ENCODE peak calls at places on chromosomes 12 and 14, in four cellular contexts. H, A, U and B are unnamed samples.

GRCh38 chr14:77580477-77580876 is 36.0 kb downstream of the SPTLC2 start:
- DNase-seq in A (no peak), U (no peak), H (no peak), B (no peak)

GRCh38 chr14:22482782-22483553 is 106.1 kb downstream of the DAD1 start:
- DNase-seq in U (no peak), H (peak; percentile 31), A (no peak), B (no peak)

GRCh38 chr14:89638888-89639287 is 221.9 kb upstream of the FOXN3 start:
- DNase-seq in H (no peak), A (no peak), U (no peak), B (no peak)

GRCh38 chr12:49796155-49796554 is 32.1 kb downstream of the NCKAP5L start:
- DNase-seq in U (no peak), A (no peak), H (no peak), B (no peak)

GRCh38 chr14:58077621-58078020 is 74.4 kb downstream of the ARMH4 start:
- DNase-seq in U (no peak), H (no peak), A (no peak), B (no peak)

GRCh38 chr12:113983777-113984448 is 17.8 kb upstream of the RBM19 start:
- DNase-seq in A (no peak), H (no peak), U (no peak), B (no peak)

GRCh38 chr14:28785096-28785952 is 18.7 kb downstream of the FOXG1 start:
- DNase-seq in A (no peak), U (no peak), H (no peak), B (peak; percentile 61)

GRCh38 chr12:124650912-124651311 is 83.5 kb upstream of the NCOR2 start:
- DNase-seq in H (no peak), U (no peak), A (no peak), B (no peak)

GRCh38 chr12:73699318-73699717 is 838.3 kb upstream of the ATXN7L3B start:
- DNase-seq in A (no peak), H (no peak), U (no peak), B (no peak)

GRCh38 chr12:103908877-103909276 is 21.3 kb upstream of the HSP90B1 start:
- DNase-seq in U (no peak), H (no peak), A (no peak), B (no peak)

DNA sequence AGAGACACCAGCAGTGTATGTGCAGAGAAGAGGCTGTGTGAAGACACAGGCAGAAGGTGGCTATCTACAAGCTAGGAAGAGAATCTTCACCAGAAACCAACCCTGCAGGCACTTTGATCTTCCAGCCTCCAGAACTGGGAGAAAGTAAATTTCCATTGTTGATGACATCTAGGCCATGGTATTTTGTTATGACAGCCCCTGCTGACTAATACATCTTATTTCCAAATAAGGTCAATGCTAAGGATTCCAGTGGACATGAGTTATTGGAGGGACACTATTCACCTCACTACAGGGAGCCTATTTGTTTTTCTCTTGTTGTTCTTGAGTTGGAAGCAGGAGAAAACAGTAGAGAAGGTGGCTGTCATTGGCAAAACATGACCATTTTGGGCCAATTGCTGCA is 88.5 kb upstream of the RIN3 start:
- DNase-seq in U (no peak), H (no peak), A (no peak), B (no peak)
- TF ChIP-seq SPI1 in U (no peak), H (no peak), A (no peak), B (no peak)

GRCh38 chr12:69838086-69838440 is 13.0 kb downstream of the MYRFL start:
- DNase-seq in U (no peak), A (no peak), H (no peak), B (no peak)

GRCh38 chr12:69843653-69844052 is 18.6 kb downstream of the MYRFL start:
- DNase-seq in H (no peak), U (no peak), A (no peak), B (no peak)

GRCh38 chr12:69844416-69844815 is 19.4 kb downstream of the MYRFL start:
- DNase-seq in A (no peak), H (no peak), U (no peak), B (no peak)

GRCh38 chr12:69837191-69838085 is 12.4 kb downstream of the MYRFL start:
- DNase-seq in H (peak; percentile 27), U (no peak), A (no peak), B (no peak)

DNA sequence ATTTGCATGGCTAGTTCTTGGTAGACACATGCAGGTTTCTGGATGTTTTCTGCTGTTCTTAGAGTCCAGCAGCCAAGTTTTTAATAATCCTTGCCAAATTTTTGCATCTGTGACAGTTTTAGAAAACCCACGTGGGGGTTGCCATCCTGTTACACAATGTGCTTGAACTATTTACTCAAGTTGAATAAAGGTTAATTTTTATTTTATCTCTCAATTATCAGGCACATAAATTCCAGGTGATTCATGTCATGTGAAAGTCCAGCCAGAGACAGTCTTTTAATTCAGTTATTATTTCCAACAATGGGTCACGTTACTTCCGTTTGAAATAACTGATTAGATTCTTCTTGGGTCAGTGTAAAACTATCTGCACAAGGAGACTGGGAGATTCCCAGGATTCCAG is 15.7 kb downstream of the MYRFL start:
- DNase-seq in H (no peak), U (no peak), A (no peak), B (no peak)
- TF ChIP-seq POLR2AphosphoS5 in H (no peak), U (no peak), A (no peak), B (no peak)

DNA sequence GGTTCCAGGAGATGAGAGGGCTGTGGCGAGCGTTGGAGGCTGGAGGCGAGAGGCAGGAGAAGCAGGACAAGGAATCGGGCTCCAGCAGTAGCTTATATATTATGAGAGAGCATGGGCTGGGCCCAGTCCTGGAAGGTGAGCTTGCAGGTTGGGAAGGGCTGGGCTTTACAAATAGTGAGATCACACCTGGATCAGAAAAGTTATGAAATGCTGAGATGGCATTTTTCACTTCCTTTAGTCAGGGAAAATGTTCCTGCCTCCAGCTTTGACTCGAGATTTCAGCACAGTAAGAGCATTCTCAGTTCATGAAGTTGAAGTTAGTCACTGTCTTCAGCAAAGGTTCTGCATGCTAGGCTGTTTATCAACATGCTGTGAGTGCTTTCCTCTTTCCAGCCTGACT is at the start of gene KRT6C:
- DNase-seq in A (no peak), H (no peak), U (no peak), B (no peak)
- TF ChIP-seq SPI1 in A (no peak), H (no peak), U (no peak), B (no peak)

GRCh38 chr12:6091786-6092566 is 32.5 kb downstream of the VWF start:
- DNase-seq in U (no peak), A (no peak), H (no peak), B (no peak)
- TF ChIP-seq POLR2AphosphoS5 in U (no peak), A (no peak), H (no peak), B (no peak)

GRCh38 chr12:2794261-2794735 is 472 bp upstream of the FKBP4 start:
- DNase-seq in H (no peak), A (peak; percentile 14), U (no peak), B (peak; percentile 32)
- TF ChIP-seq SPI1 in H (no peak), A (no peak), U (no peak), B (no peak)

GRCh38 chr12:109925185-109925835 is 25.2 kb downstream of the TCHP start:
- DNase-seq in U (no peak), H (no peak), A (no peak), B (no peak)

GRCh38 chr12:109923481-109924245 is 23.6 kb downstream of the TCHP start:
- DNase-seq in H (no peak), A (no peak), U (no peak), B (no peak)

GRCh38 chr12:109927622-109928021 is 27.5 kb downstream of the TCHP start:
- DNase-seq in H (peak; percentile 40), U (no peak), A (peak; percentile 63), B (peak; percentile 43)

GRCh38 chr12:109928058-109928656 is 28.1 kb downstream of the TCHP start:
- DNase-seq in U (no peak), H (no peak), A (no peak), B (no peak)

DNA sequence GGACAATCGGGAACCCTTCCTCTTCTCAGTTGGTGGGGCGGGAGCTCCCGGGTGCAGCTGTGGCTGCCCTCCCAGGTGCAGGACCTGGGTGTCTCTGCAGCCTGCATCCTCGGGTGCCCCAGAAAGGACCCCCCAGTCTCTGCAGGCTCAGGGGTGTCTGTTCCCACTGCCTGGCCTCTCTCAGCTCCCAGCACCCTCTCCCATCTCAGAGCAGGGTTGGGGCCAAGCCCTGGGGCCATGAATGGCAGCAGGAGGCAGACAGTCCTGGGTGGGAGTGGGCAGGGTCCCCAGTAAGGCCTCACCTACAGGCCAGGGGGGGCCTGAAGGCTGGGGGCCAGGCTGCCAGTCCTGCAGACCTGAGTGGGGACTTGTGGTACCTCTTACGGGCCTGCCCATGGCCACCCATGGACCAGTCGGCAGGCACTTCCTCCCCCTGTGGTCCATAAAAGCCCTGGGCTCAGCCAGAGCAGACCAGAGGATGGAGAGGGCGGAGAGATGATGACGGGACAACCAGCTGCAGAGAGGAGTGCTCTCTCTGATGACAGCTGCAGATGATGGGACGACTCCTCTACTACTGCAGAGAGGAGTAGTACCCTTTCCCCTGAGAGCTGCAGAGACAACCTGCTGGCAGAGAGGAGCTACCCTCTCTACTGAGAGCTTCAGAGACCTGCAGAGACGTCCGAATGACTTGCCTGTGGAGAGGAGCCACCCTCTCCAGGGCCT is 26.6 kb downstream of the TCHP start:
- DNase-seq in H (no peak), A (no peak), U (no peak), B (no peak)
- TF ChIP-seq POLR2AphosphoS5 in H (no peak), A (no peak), U (no peak), B (no peak)

GRCh38 chr12:82857911-82858533 is 171.3 kb downstream of the TMTC2 start:
- DNase-seq in U (no peak), A (no peak), H (no peak), B (no peak)
- TF ChIP-seq SPI1 in U (no peak), A (no peak), H (no peak), B (no peak)

GRCh38 chr12:55728932-55729591 is at the start of gene CD63:
- DNase-seq in A (peak; percentile 97), H (peak; percentile 65), U (no peak), B (peak; percentile 94)
- TF ChIP-seq POLR2AphosphoS5 in A (peak; percentile 56), H (no peak), U (peak; percentile 74), B (no peak)

DNA sequence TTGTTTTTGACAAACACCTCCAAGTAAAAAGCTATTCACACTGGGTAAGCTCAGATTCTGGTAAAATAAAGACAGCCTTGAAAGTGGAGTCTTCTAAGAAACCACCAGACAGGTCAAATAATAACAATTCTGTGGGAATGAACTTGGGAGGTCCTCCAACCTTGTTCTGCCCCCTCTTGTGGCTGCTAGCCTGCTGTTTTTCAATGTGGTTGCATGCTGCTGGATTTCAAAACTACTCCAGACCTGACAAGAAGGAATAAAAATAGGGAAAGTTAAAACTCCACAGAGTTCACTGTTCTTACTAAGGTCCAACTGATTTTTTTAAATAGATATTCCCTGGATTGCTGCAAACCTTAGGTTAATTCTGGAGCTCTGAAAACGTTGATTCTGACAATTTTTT is 32.2 kb upstream of the RIN3 start:
- DNase-seq in U (no peak), A (no peak), H (no peak), B (no peak)
- TF ChIP-seq SPI1 in U (no peak), A (no peak), H (no peak), B (no peak)